ENCODE peak calls at places on chromosomes 6 and 20, in seven cellular contexts. N, M, S, G, W, H and E are unnamed samples.

GRCh38 chr6:149903938-149904611 is 6.2 kb upstream of the RAET1E start:
- DNase-seq in N (no peak), M (no peak), S (no peak), G (peak), W (no peak), H (no peak), E (peak)

GRCh38 chr6:15872252-15873103 is 209.7 kb upstream of the DTNBP1 start:
- DNase-seq in N (no peak), M (no peak), S (peak), G (no peak), W (no peak), H (no peak), E (no peak)

GRCh38 chr20:3245156-3245555 is 6.2 kb upstream of the SLC4A11 start:
- DNase-seq in N (no peak), M (no peak), S (no peak), G (no peak), W (no peak), H (no peak), E (no peak)

GRCh38 chr6:25945175-25945574 is 14.7 kb upstream of the SLC17A2 start:
- DNase-seq in N (no peak), M (no peak), S (no peak), G (no peak), W (no peak), H (no peak), E (no peak)

GRCh38 chr6:5681480-5681879 is 325.2 kb downstream of the NRN1 start:
- DNase-seq in N (no peak), M (no peak), S (no peak), G (no peak), W (no peak), H (no peak), E (no peak)

GRCh38 chr6:71254323-71254722 is 34.3 kb upstream of the OGFRL1 start:
- DNase-seq in N (no peak), M (no peak), S (no peak), G (no peak), W (no peak), H (no peak), E (no peak)

GRCh38 chr6:19697744-19698290 is 139.4 kb upstream of the ID4 start:
- DNase-seq in N (no peak), M (no peak), S (peak), G (no peak), W (no peak), H (no peak), E (no peak)

GRCh38 chr6:105429676-105430075 is 26.8 kb upstream of the PREP start:
- DNase-seq in N (no peak), M (no peak), S (peak), G (no peak), W (no peak), H (no peak), E (no peak)

GRCh38 chr6:19866900-19867627 is 29.9 kb downstream of the ID4 start:
- DNase-seq in N (peak), M (no peak), S (peak), G (no peak), W (no peak), H (no peak), E (no peak)

GRCh38 chr6:2902470-2902762 is 693 bp downstream of the SERPINB9 start:
- DNase-seq in N (no peak), M (no peak), S (no peak), G (no peak), W (no peak), H (no peak), E (no peak)

GRCh38 chr6:90537027-90537426 is 49.8 kb downstream of the MAP3K7 start:
- DNase-seq in N (no peak), M (no peak), S (peak), G (no peak), W (no peak), H (no peak), E (no peak)

GRCh38 chr6:26388441-26388840 is 5.5 kb downstream of the BTN2A2 start:
- DNase-seq in N (no peak), M (no peak), S (peak), G (no peak), W (no peak), H (no peak), E (no peak)

GRCh38 chr6:65709099-65709830 is 2.2 kb upstream of the EYS start:
- DNase-seq in N (no peak), M (no peak), S (no peak), G (no peak), W (no peak), H (no peak), E (no peak)

GRCh38 chr6:39107641-39108040 is 7.3 kb downstream of the SAYSD1 start:
- DNase-seq in N (no peak), M (no peak), S (no peak), G (no peak), W (no peak), H (no peak), E (no peak)

GRCh38 chr6:161547617-161548016 is 273.8 kb upstream of the AGPAT4 start:
- DNase-seq in N (no peak), M (no peak), S (no peak), G (peak), W (no peak), H (no peak), E (no peak)

GRCh38 chr6:133833905-133834304 is 55.0 kb upstream of the TCF21 start:
- DNase-seq in N (no peak), M (no peak), S (peak), G (no peak), W (no peak), H (no peak), E (no peak)

GRCh38 chr6:81981812-81982211 is 229.3 kb upstream of the TENT5A start:
- DNase-seq in N (no peak), M (no peak), S (peak), G (no peak), W (no peak), H (no peak), E (no peak)

GRCh38 chr20:50518270-50518721 is 8.1 kb downstream of the PTPN1 start:
- DNase-seq in N (no peak), M (no peak), S (peak), G (no peak), W (no peak), H (no peak), E (no peak)

GRCh38 chr6:160178271-160178670 is 56.7 kb downstream of the SLC22A1 start:
- DNase-seq in N (no peak), M (no peak), S (no peak), G (no peak), W (no peak), H (no peak), E (no peak)

GRCh38 chr6:170142559-170142958 is 148.3 kb downstream of the DLL1 start:
- DNase-seq in N (no peak), M (no peak), S (no peak), G (no peak), W (no peak), H (no peak), E (no peak)

GRCh38 chr6:7537560-7538174 is 3.8 kb upstream of the DSP start:
- DNase-seq in N (no peak), M (no peak), S (no peak), G (no peak), W (no peak), H (no peak), E (no peak)

GRCh38 chr6:123879749-123880148 is 76.1 kb downstream of the NKAIN2 start:
- DNase-seq in N (no peak), M (no peak), S (no peak), G (no peak), W (no peak), H (no peak), E (no peak)

GRCh38 chr20:11492846-11493245 is 424.8 kb upstream of the BTBD3 start:
- DNase-seq in N (no peak), M (no peak), S (no peak), G (no peak), W (no peak), H (no peak), E (no peak)

GRCh38 chr6:90860822-90861601 is 274.1 kb upstream of the MAP3K7 start:
- DNase-seq in N (no peak), M (no peak), S (peak), G (peak), W (no peak), H (no peak), E (no peak)

GRCh38 chr6:67068781-67069180 is 1361.8 kb upstream of the EYS start:
- DNase-seq in N (no peak), M (no peak), S (no peak), G (no peak), W (no peak), H (no peak), E (no peak)

GRCh38 chr6:36692220-36692619 is 5.4 kb upstream of the RAB44 start:
- DNase-seq in N (no peak), M (no peak), S (no peak), G (no peak), W (no peak), H (no peak), E (no peak)

GRCh38 chr20:60233006-60233405 is 274.8 kb downstream of the CDH26 start:
- DNase-seq in N (no peak), M (no peak), S (no peak), G (no peak), W (no peak), H (no peak), E (no peak)

GRCh38 chr6:1322725-1323219 is 10.9 kb downstream of the FOXQ1 start:
- DNase-seq in N (peak), M (no peak), S (peak), G (no peak), W (no peak), H (peak), E (no peak)

GRCh38 chr6:16974729-16975359 is 127.0 kb upstream of the STMND1 start:
- DNase-seq in N (no peak), M (no peak), S (no peak), G (no peak), W (no peak), H (no peak), E (no peak)

GRCh38 chr6:98695076-98695816 is 139.1 kb upstream of the POU3F2 start:
- DNase-seq in N (no peak), M (no peak), S (no peak), G (no peak), W (no peak), H (no peak), E (no peak)

GRCh38 chr20:9467995-9468394 is 46.4 kb upstream of the LAMP5 start:
- DNase-seq in N (no peak), M (no peak), S (no peak), G (no peak), W (no peak), H (no peak), E (no peak)

GRCh38 chr6:117444600-117444999 is 18.9 kb upstream of the ROS1 start:
- DNase-seq in N (no peak), M (no peak), S (peak), G (no peak), W (no peak), H (no peak), E (no peak)

GRCh38 chr6:21666200-21666671 is 72.7 kb downstream of the SOX4 start:
- DNase-seq in N (no peak), M (peak), S (peak), G (no peak), W (no peak), H (no peak), E (no peak)

GRCh38 chr20:24546232-24546892 is 76.9 kb downstream of the SYNDIG1 start:
- DNase-seq in N (no peak), M (no peak), S (no peak), G (no peak), W (no peak), H (no peak), E (no peak)